ENCODE peak calls at places on chromosomes 1 and 21, in six cellular contexts. S is activated T-cell treated with anti-CD3 and anti-CD28 coated beads for 48 hours; I is HEK293T; L is activated naive CD4-positive, alpha-beta T cell; A is stimulated activated CD4-positive, alpha-beta T cell treated with anti-CD3 and anti-CD28 coated beads, TNF-alpha, amount 100 ng/mL, for 4 hours; J is NAMALWA. V is an unnamed sample.

GRCh38 chr1:156705918-156706646 is 699 bp upstream of the CRABP2 start:
- DNase-seq in I (peak), L (peak), J (peak), S (peak), A (peak), V (no peak)

GRCh38 chr1:116777831-116778830 is 23.9 kb downstream of the CD2 start:
- DNase-seq in S (no peak), I (no peak), L (no peak), J (no peak), A (no peak), V (no peak)

GRCh38 chr21:15206514-15206913 is 141.7 kb upstream of the NRIP1 start:
- DNase-seq in A (no peak), I (no peak), J (no peak), L (no peak), S (no peak), V (no peak)

GRCh38 chr1:109283748-109284600 is 1.0 kb upstream of the PSRC1 start:
- DNase-seq in S (no peak), L (no peak), J (no peak), A (no peak), I (no peak), V (no peak)

GRCh38 chr1:178510155-178510554 is 2.8 kb upstream of the TEX35 start:
- DNase-seq in I (no peak), A (no peak), J (no peak), S (no peak), L (no peak), V (no peak)

GRCh38 chr1:92536593-92537332 is 50.0 kb upstream of the GFI1 start:
- DNase-seq in L (no peak), I (no peak), A (no peak), J (peak), S (no peak), V (no peak)

GRCh38 chr21:41536076-41536826 is 28.3 kb upstream of the TMPRSS2 start:
- DNase-seq in I (no peak), A (no peak), S (no peak), L (no peak), J (no peak), V (no peak)

GRCh38 chr1:167092653-167093052 is 1.2 kb upstream of the STYXL2 start:
- DNase-seq in J (no peak), A (no peak), L (no peak), S (no peak), I (no peak), V (no peak)

GRCh38 chr1:53851571-53852282 is 13.6 kb upstream of the NDC1 start:
- DNase-seq in J (no peak), S (no peak), I (no peak), A (no peak), L (no peak), V (no peak)

GRCh38 chr1:247304046-247304445 is 27.6 kb downstream of the ZNF496 start:
- DNase-seq in I (no peak), J (no peak), S (no peak), L (no peak), A (no peak), V (no peak)

GRCh38 chr1:55781944-55782482 is 566.8 kb upstream of the USP24 start:
- DNase-seq in L (no peak), A (no peak), J (no peak), S (no peak), I (no peak), V (peak)

GRCh38 chr1:200342511-200343400 is 67.1 kb downstream of the ZNF281 start:
- DNase-seq in J (no peak), A (no peak), S (no peak), L (no peak), I (no peak), V (no peak)

GRCh38 chr1:52057245-52057644 is 1.1 kb downstream of the BTF3L4 start:
- DNase-seq in S (no peak), I (no peak), J (peak), L (no peak), A (no peak), V (no peak)

GRCh38 chr1:157193702-157194391 is 55.7 kb upstream of the ETV3 start:
- DNase-seq in I (peak), S (peak), L (peak), A (peak), J (peak), V (peak)

GRCh38 chr1:228317411-228317828 is 89.2 kb downstream of the TRIM11 start:
- DNase-seq in S (no peak), A (no peak), L (no peak), J (no peak), I (no peak), V (no peak)

GRCh38 chr1:160342520-160342919 is 530 bp downstream of the COPA start:
- DNase-seq in A (no peak), J (peak), S (no peak), I (no peak), L (no peak), V (peak)

GRCh38 chr1:110874303-110875215 is 1.6 kb downstream of the CD53 start:
- DNase-seq in A (no peak), I (no peak), S (no peak), L (no peak), J (peak), V (no peak)